ENCODE peak calls at places on chromosomes 13 and 19, in four cellular contexts. A is bronchial epithelial cell, E is Peyer's patch, H is SK-N-SH. W is an unnamed sample.
A peak's percentile ranks its signal among the peaks of the same experiment; 100 is the strongest.

GRCh38 chr13:24642236-24642635 is 38.0 kb upstream of the ATP12A start:
- DNase-seq in H (no peak), A (no peak), E (no peak), W (no peak)

GRCh38 chr19:37964109-37964508 is 57.1 kb downstream of the SIPA1L3 start:
- DNase-seq in H (no peak), E (no peak), A (no peak), W (no peak)

GRCh38 chr19:47153266-47153665 is 22.6 kb downstream of the SAE1 start:
- DNase-seq in H (no peak), E (no peak), A (peak; percentile 69), W (no peak)

GRCh38 chr19:14383556-14383897 is 2.3 kb downstream of the ADGRE5 start:
- DNase-seq in E (no peak), A (no peak), H (no peak), W (no peak)

GRCh38 chr19:45467456-45468158 is at the start of gene FOSB:
- DNase-seq in E (peak; percentile 93), A (peak; percentile 77), H (peak; percentile 96), W (peak; percentile 92)

GRCh38 chr13:62781866-62782265 is 1366.2 kb upstream of the PCDH20 start:
- DNase-seq in H (no peak), A (no peak), E (no peak), W (no peak)

GRCh38 chr19:16541526-16542044 is 652 bp downstream of the CHERP start:
- DNase-seq in E (no peak), A (peak; percentile 8), H (peak; percentile 46), W (no peak)

GRCh38 chr19:29974701-29975100 is 32.7 kb downstream of the URI1 start:
- DNase-seq in A (no peak), H (no peak), E (no peak), W (no peak)

GRCh38 chr19:34193439-34193838 is 21.1 kb downstream of the LSM14A start:
- DNase-seq in E (no peak), A (no peak), H (no peak), W (no peak)

GRCh38 chr19:46660601-46661019 is 372 bp downstream of the DACT3 start:
- DNase-seq in H (peak; percentile 74), A (no peak), E (no peak), W (no peak)

GRCh38 chr13:114268344-114269280 is 12.8 kb upstream of the UPF3A start:
- DNase-seq in H (no peak), E (no peak), A (no peak), W (no peak)

GRCh38 chr13:114269281-114269770 is 12.1 kb upstream of the UPF3A start:
- DNase-seq in A (no peak), E (no peak), H (no peak), W (no peak)

GRCh38 chr13:114275309-114275708 is 6.1 kb upstream of the UPF3A start:
- DNase-seq in E (no peak), A (no peak), H (no peak), W (no peak)

DNA sequence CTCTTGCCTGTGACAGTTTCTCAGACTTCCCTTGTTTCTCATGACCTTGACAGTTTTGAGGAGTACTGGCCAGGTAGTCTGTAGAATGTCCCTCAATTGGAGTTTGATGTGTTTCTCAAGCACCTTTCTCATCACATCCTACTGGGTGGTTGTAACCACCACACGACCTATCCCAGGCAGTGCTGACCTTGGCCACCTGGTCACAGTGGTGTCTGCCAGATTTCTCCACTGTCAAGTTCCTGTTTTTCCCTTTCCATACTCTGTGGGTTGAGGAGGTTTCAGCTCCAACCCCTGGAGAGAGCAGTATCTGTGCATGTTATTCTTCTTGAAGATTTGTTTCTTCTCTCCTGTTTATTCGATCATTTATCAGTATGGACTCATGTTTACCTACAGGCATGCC is 8.4 kb upstream of the UPF3A start:
- DNase-seq in A (no peak), H (no peak), E (no peak), W (no peak)
- H3K36me3 ChIP-seq in A (peaks cover 13% of the 10 kb centered on the region), H (peaks cover 60% of the 10 kb centered on the region), E (no peaks in the 10 kb centered on the region), W (peaks cover 15% of the 10 kb centered on the region)

DNA sequence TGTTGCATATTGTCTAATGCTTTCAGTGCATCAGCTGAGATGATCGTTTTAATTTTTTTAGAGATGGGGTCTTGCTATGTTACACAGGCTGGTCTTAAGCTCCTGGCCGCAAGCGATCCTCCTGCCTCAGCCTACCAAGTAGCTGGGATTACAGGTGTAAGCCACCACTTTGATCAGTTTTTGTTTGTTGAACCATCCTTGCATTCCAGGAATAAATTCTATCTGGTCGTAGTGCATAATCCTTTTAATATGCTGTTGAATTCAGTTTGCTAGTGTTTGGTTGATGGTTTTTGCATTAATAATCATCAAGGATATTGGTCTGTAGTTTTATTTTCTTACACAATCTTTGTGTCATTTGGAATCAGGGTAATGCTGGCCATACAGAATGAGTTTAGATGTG is 4.4 kb downstream of the ZNF211 start:
- DNase-seq in H (no peak), A (no peak), E (no peak), W (no peak)
- H3K36me3 ChIP-seq in H (peaks cover 64% of the 10 kb centered on the region), A (peaks cover 13% of the 10 kb centered on the region), E (peaks cover 17% of the 10 kb centered on the region), W (peaks cover 24% of the 10 kb centered on the region)

GRCh38 chr19:40009674-40010073 is 12.8 kb downstream of the ZNF546 start:
- DNase-seq in H (no peak), A (no peak), E (no peak), W (no peak)
- H3K36me3 ChIP-seq in H (peaks cover 35% of the 10 kb centered on the region), A (no peaks in the 10 kb centered on the region), E (no peaks in the 10 kb centered on the region), W (peaks cover 2% of the 10 kb centered on the region)

GRCh38 chr19:4699826-4700572 is 23.6 kb downstream of the DPP9 start:
- DNase-seq in A (no peak), E (no peak), H (no peak), W (no peak)

GRCh38 chr19:4703671-4704316 is 19.8 kb downstream of the DPP9 start:
- DNase-seq in H (no peak), E (no peak), A (no peak), W (no peak)

GRCh38 chr19:4702764-4703163 is 20.9 kb downstream of the DPP9 start:
- DNase-seq in E (no peak), H (no peak), A (no peak), W (no peak)

GRCh38 chr19:4700573-4700970 is 23.1 kb downstream of the DPP9 start:
- DNase-seq in H (no peak), E (no peak), A (no peak), W (no peak)

GRCh38 chr19:4701557-4701956 is 22.1 kb downstream of the DPP9 start:
- DNase-seq in E (no peak), A (no peak), H (no peak), W (no peak)
- H3K36me3 ChIP-seq in E (peaks cover 5% of the 10 kb centered on the region), A (peaks cover 46% of the 10 kb centered on the region), H (peaks cover 52% of the 10 kb centered on the region), W (peaks cover 42% of the 10 kb centered on the region)

GRCh38 chr13:100300213-100300612 is 211.3 kb downstream of the PCCA start:
- DNase-seq in E (no peak), A (no peak), H (peak; percentile 23), W (no peak)

GRCh38 chr13:100298691-100299090 is 209.8 kb downstream of the PCCA start:
- DNase-seq in E (no peak), A (no peak), H (no peak), W (no peak)

GRCh38 chr13:100300708-100301107 is 211.8 kb downstream of the PCCA start:
- DNase-seq in H (no peak), A (peak; percentile 30), E (no peak), W (no peak)

GRCh38 chr13:100298116-100298681 is 209.3 kb downstream of the PCCA start:
- DNase-seq in A (no peak), H (no peak), E (no peak), W (no peak)

GRCh38 chr13:100297413-100297812 is 208.5 kb downstream of the PCCA start:
- DNase-seq in A (no peak), H (no peak), E (no peak), W (no peak)
- H3K36me3 ChIP-seq in A (no peaks in the 10 kb centered on the region), H (no peaks in the 10 kb centered on the region), E (no peaks in the 10 kb centered on the region), W (no peaks in the 10 kb centered on the region)

GRCh38 chr19:48964205-48965032 is 690 bp upstream of the FTL start:
- DNase-seq in A (no peak), E (peak; percentile 56), H (no peak), W (no peak)

GRCh38 chr19:48965033-48965805 is at the start of gene FTL:
- DNase-seq in E (peak; percentile 98), H (peak; percentile 99), A (peak; percentile 73), W (peak; percentile 96)

GRCh38 chr19:48966541-48967345 is 1.6 kb downstream of the FTL start:
- DNase-seq in A (no peak), H (no peak), E (no peak), W (no peak)

GRCh38 chr19:48967346-48968178 is 2.5 kb downstream of the FTL start:
- DNase-seq in E (no peak), A (peak; percentile 29), H (no peak), W (no peak)

GRCh38 chr19:48965806-48966540 is 864 bp downstream of the FTL start:
- DNase-seq in A (peak; percentile 79), E (peak; percentile 89), H (peak; percentile 82), W (peak; percentile 89)
- H3K36me3 ChIP-seq in A (peaks cover 13% of the 10 kb centered on the region), E (no peaks in the 10 kb centered on the region), H (peaks cover 13% of the 10 kb centered on the region), W (peaks cover 18% of the 10 kb centered on the region)

GRCh38 chr13:42355841-42356575 is 84.1 kb downstream of the AKAP11 start:
- DNase-seq in E (no peak), H (no peak), A (no peak), W (no peak)

GRCh38 chr13:42360046-42360445 is 88.1 kb downstream of the AKAP11 start:
- DNase-seq in A (no peak), H (no peak), E (no peak), W (no peak)

GRCh38 chr13:42363941-42364612 is 92.1 kb downstream of the AKAP11 start:
- DNase-seq in A (peak; percentile 69), E (no peak), H (no peak), W (no peak)

GRCh38 chr13:42364613-42365000 is 92.7 kb downstream of the AKAP11 start:
- DNase-seq in H (no peak), A (no peak), E (no peak), W (no peak)

DNA sequence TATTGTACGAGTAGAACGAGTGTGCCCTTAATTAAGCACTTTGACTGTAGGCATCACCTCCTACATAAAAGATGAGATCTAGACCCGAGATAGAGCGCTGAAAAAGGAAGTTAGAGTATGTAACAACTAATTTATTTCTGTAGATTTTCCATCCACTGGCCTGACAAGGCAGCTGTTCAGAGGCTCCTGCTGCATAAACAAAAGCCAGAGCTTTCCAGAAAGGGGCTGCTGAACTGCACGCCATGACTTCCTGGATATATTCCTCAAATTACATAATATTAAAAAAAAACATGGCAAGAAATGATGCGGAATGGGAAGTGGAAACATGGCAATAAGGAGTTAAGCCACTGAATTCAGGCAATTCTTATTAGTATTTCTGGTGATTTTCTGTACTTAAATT is 89.7 kb downstream of the AKAP11 start:
- DNase-seq in E (no peak), A (no peak), H (no peak), W (no peak)
- H3K36me3 ChIP-seq in E (no peaks in the 10 kb centered on the region), A (no peaks in the 10 kb centered on the region), H (no peaks in the 10 kb centered on the region), W (no peaks in the 10 kb centered on the region)

GRCh38 chr13:68736961-68737360 is 1370.7 kb upstream of the ATXN8OS start:
- DNase-seq in A (no peak), H (no peak), E (no peak), W (no peak)
- H3K36me3 ChIP-seq in A (no peaks in the 10 kb centered on the region), H (no peaks in the 10 kb centered on the region), E (no peaks in the 10 kb centered on the region), W (no peaks in the 10 kb centered on the region)